ENCODE peak calls at places on chromosomes 7 and 10, in six cellular contexts. U is HCT116, P is left lung, Z is cardiac muscle cell, H is kidney, F is IMR-90. J is an unnamed sample. For H3K9me3, the result is how much of the 10 kb centered on the place peaks cover.

GRCh38 chr7:64651632-64652165 is 14.2 kb upstream of the ZNF107 start:
- DNase-seq in P (no peak), U (no peak), F (no peak), Z (no peak), H (no peak), J (no peak)

GRCh38 chr10:33336606-33337334 is 2.3 kb upstream of the NRP1 start:
- DNase-seq in H (peak), Z (peak), P (peak), F (no peak), U (no peak), J (no peak)

GRCh38 chr10:125868372-125868975 is 12.6 kb downstream of the DHX32 start:
- DNase-seq in F (peak), U (peak), Z (peak), H (no peak), P (no peak), J (no peak)

GRCh38 chr10:44016589-44017482 is 368.1 kb downstream of the CXCL12 start:
- DNase-seq in P (no peak), U (no peak), H (no peak), Z (peak), F (peak), J (no peak)

GRCh38 chr7:30647589-30647988 is 34.7 kb downstream of the CRHR2 start:
- DNase-seq in H (no peak), U (no peak), F (no peak), P (no peak), Z (no peak), J (no peak)

GRCh38 chr7:47088329-47089067 is 493.4 kb downstream of the TNS3 start:
- DNase-seq in Z (peak), U (peak), P (no peak), F (peak), H (peak), J (no peak)

GRCh38 chr7:2628137-2628482 is 3.7 kb upstream of the TTYH3 start:
- DNase-seq in H (peak), P (no peak), U (no peak), Z (no peak), F (no peak), J (no peak)

GRCh38 chr10:8306685-8307364 is 252.3 kb downstream of the GATA3 start:
- DNase-seq in P (no peak), H (no peak), F (no peak), Z (peak), U (no peak), J (no peak)

GRCh38 chr7:963236-964078 is 9.0 kb upstream of the ADAP1 start:
- DNase-seq in Z (no peak), F (no peak), H (peak), U (no peak), P (no peak), J (no peak)

GRCh38 chr7:81013036-81013435 is 94.2 kb upstream of the SEMA3C start:
- DNase-seq in U (peak), F (peak), Z (peak), P (no peak), H (no peak), J (no peak)

GRCh38 chr7:15602236-15602635 is 40.4 kb upstream of the AGMO start:
- DNase-seq in P (no peak), F (no peak), H (no peak), Z (peak), U (no peak), J (no peak)

GRCh38 chr7:64875658-64876406 is 27.2 kb upstream of the ZNF273 start:
- DNase-seq in P (no peak), H (no peak), Z (no peak), U (no peak), F (no peak), J (no peak)

GRCh38 chr10:13439313-13439712 is 89.5 kb downstream of the BEND7 start:
- DNase-seq in H (no peak), Z (no peak), F (no peak), P (no peak), U (no peak), J (no peak)
- H3K9me3 ChIP-seq in H (under half), Z (under half), F (under half), P (under half), U (under half), J (under half)

DNA sequence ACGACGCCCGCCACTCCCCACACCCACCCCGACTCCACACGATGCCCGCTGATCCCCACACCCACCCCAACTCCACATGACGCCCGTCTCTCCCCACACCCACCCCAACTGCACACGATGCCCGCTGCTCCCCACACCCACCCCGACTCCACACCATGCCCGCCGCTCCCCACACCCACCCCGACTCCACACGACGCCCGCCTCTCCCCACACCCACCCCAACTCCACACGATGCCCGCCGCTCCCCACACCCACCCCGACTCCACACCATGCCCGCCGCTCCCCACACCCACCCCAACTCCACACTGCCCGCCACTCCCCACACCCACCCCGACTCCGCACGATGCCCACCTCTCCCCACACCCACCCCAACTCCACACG is 317.0 kb downstream of the DNAJB6 start:
- DNase-seq in U (no peak), P (no peak), Z (no peak), F (no peak), H (no peak), J (no peak)
- H3K9me3 ChIP-seq in U (under half), P (under half), Z (under half), F (half or more), H (under half), J (under half)

DNA sequence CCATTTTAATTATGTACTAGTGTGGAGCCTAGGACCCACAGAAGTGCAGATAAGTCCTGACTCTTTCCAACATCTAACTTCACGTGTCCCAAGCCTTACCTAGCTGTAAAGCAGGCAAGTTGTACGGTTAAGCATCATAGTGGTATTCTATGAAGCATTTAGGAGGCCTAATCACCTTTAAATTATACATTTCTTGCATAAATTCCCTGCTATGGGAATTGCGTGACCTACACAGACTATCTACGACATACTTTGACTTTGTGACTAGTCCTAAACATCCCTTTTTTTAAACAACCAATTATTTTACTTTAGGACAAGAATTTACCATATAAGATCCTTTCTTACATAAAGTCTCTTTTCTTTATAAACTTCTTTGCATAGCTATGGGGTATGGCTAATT is 37.7 kb upstream of the LRGUK start:
- DNase-seq in U (no peak), P (no peak), H (no peak), F (no peak), Z (no peak), J (no peak)
- H3K9me3 ChIP-seq in U (under half), P (half or more), H (under half), F (under half), Z (under half), J (under half)

GRCh38 chr7:157668884-157669767 is 332.3 kb downstream of the DNAJB6 start:
- DNase-seq in F (no peak), Z (no peak), U (no peak), P (no peak), H (peak), J (no peak)

GRCh38 chr7:157670490-157671357 is 333.9 kb downstream of the DNAJB6 start:
- DNase-seq in Z (no peak), U (no peak), P (peak), H (peak), F (no peak), J (no peak)

GRCh38 chr7:157668221-157668883 is 331.5 kb downstream of the DNAJB6 start:
- DNase-seq in H (peak), U (no peak), F (no peak), P (no peak), Z (no peak), J (no peak)

GRCh38 chr7:157671358-157672255 is 334.8 kb downstream of the DNAJB6 start:
- DNase-seq in P (peak), Z (no peak), H (no peak), U (no peak), F (no peak), J (no peak)

GRCh38 chr7:157669768-157670345 is 333.1 kb downstream of the DNAJB6 start:
- DNase-seq in Z (no peak), U (no peak), P (no peak), F (no peak), H (peak), J (no peak)
- H3K9me3 ChIP-seq in Z (under half), U (under half), P (under half), F (half or more), H (under half), J (under half)

GRCh38 chr7:149529136-149529718 is 31.6 kb upstream of the ZNF746 start:
- DNase-seq in F (peak), Z (peak), U (peak), H (no peak), P (no peak), J (no peak)
- H3K9me3 ChIP-seq in F (under half), Z (under half), U (under half), H (under half), P (half or more), J (half or more)

DNA sequence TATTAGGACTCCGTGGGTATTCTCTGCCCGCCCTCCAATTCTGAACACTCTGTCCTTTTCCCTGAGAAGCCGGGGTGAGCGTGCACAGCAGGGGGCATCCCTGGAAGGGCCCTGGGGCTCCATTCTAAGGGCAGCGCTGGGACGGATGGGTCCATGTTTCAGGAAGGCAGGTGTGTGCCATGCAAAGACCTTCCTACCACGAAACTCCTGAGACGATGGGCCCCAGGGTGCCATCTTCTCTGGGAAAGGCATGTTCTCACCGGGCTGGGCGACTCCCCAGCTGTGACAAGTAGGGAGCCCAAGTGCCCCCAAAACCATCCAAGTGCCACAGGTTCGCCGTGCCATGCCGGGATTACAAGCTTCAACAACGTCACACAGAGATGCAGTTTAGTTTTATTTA is 256.7 kb downstream of the DNAJB6 start:
- DNase-seq in Z (no peak), H (peak), P (no peak), F (no peak), U (no peak), J (no peak)
- H3K9me3 ChIP-seq in Z (under half), H (under half), P (under half), F (half or more), U (under half), J (under half)

GRCh38 chr10:26787362-26787761 is 73.4 kb downstream of the ABI1 start:
- DNase-seq in F (no peak), H (no peak), Z (no peak), P (no peak), U (no peak), J (no peak)
- H3K9me3 ChIP-seq in F (under half), H (under half), Z (under half), P (under half), U (under half), J (under half)

J was measured in CD4-positive, alpha-beta T cell.